ENCODE peak calls at places on chromosomes 5 and 9, in five cellular contexts. One of them, this sample, is unnamed.
A peak's percentile ranks its signal among the peaks of the same experiment; 100 is the strongest.

GRCh38 chr5:121090822-121091221 is 626.7 kb downstream of the PRR16 start:
- DNase-seq in ELF-1: no peak
- DNase-seq in COR-L47: no peak
- DNase-seq in activated T-helper 1 cell treated with Interleukin-2 at 50 U/mL for 16 hours: no peak
- DNase-seq in head of caudate nucleus: no peak
- DNase-seq in this sample: no peak

GRCh38 chr5:122121782-122122465 is 7.4 kb upstream of the ZNF474 start:
- DNase-seq in ELF-1: no peak
- DNase-seq in COR-L47: no peak
- DNase-seq in activated T-helper 1 cell treated with Interleukin-2 at 50 U/mL for 16 hours: no peak
- DNase-seq in head of caudate nucleus: no peak
- DNase-seq in this sample: no peak

GRCh38 chr5:139391570-139392323 is 2.0 kb upstream of the MZB1 start:
- DNase-seq in ELF-1: peak; percentile 42
- DNase-seq in COR-L47: no peak
- DNase-seq in activated T-helper 1 cell treated with Interleukin-2 at 50 U/mL for 16 hours: no peak
- DNase-seq in head of caudate nucleus: no peak
- DNase-seq in this sample: no peak

GRCh38 chr9:108687360-108687981 is 168.3 kb downstream of the ACTL7B start:
- DNase-seq in ELF-1: no peak
- DNase-seq in COR-L47: no peak
- DNase-seq in activated T-helper 1 cell treated with Interleukin-2 at 50 U/mL for 16 hours: no peak
- DNase-seq in head of caudate nucleus: no peak
- DNase-seq in this sample: peak; percentile 5

GRCh38 chr9:95862343-95862742 is 13.1 kb upstream of the ERCC6L2 start:
- DNase-seq in ELF-1: no peak
- DNase-seq in COR-L47: no peak
- DNase-seq in activated T-helper 1 cell treated with Interleukin-2 at 50 U/mL for 16 hours: no peak
- DNase-seq in head of caudate nucleus: no peak
- DNase-seq in this sample: no peak

GRCh38 chr5:68242743-68243142 is 27.2 kb downstream of the PIK3R1 start:
- DNase-seq in ELF-1: no peak
- DNase-seq in COR-L47: no peak
- DNase-seq in activated T-helper 1 cell treated with Interleukin-2 at 50 U/mL for 16 hours: no peak
- DNase-seq in head of caudate nucleus: no peak
- DNase-seq in this sample: no peak

GRCh38 chr5:5524327-5524726 is 101.8 kb downstream of the ICE1 start:
- DNase-seq in ELF-1: no peak
- DNase-seq in COR-L47: no peak
- DNase-seq in activated T-helper 1 cell treated with Interleukin-2 at 50 U/mL for 16 hours: no peak
- DNase-seq in head of caudate nucleus: no peak
- DNase-seq in this sample: no peak

GRCh38 chr5:141747646-141748229 is 65.7 kb upstream of the ARAP3 start:
- DNase-seq in ELF-1: no peak
- DNase-seq in COR-L47: no peak
- DNase-seq in activated T-helper 1 cell treated with Interleukin-2 at 50 U/mL for 16 hours: no peak
- DNase-seq in head of caudate nucleus: no peak
- DNase-seq in this sample: no peak

GRCh38 chr9:80874276-80874675 is 815.1 kb downstream of the TLE1 start:
- DNase-seq in ELF-1: no peak
- DNase-seq in COR-L47: no peak
- DNase-seq in activated T-helper 1 cell treated with Interleukin-2 at 50 U/mL for 16 hours: no peak
- DNase-seq in head of caudate nucleus: no peak
- DNase-seq in this sample: no peak

GRCh38 chr9:110142253-110142652 is 65.7 kb downstream of the C9orf152 start:
- DNase-seq in ELF-1: no peak
- DNase-seq in COR-L47: no peak
- DNase-seq in activated T-helper 1 cell treated with Interleukin-2 at 50 U/mL for 16 hours: no peak
- DNase-seq in head of caudate nucleus: no peak
- DNase-seq in this sample: no peak

GRCh38 chr9:134028575-134029247 is 3.4 kb downstream of the BRD3OS start:
- DNase-seq in ELF-1: no peak
- DNase-seq in COR-L47: no peak
- DNase-seq in activated T-helper 1 cell treated with Interleukin-2 at 50 U/mL for 16 hours: no peak
- DNase-seq in head of caudate nucleus: no peak
- DNase-seq in this sample: no peak

GRCh38 chr9:98187926-98188325 is 4.5 kb downstream of the CORO2A start:
- DNase-seq in ELF-1: no peak
- DNase-seq in COR-L47: no peak
- DNase-seq in activated T-helper 1 cell treated with Interleukin-2 at 50 U/mL for 16 hours: no peak
- DNase-seq in head of caudate nucleus: no peak
- DNase-seq in this sample: no peak

GRCh38 chr5:154583545-154584168 is 105.6 kb upstream of the HAND1 start:
- DNase-seq in ELF-1: peak; percentile 91
- DNase-seq in COR-L47: no peak
- DNase-seq in activated T-helper 1 cell treated with Interleukin-2 at 50 U/mL for 16 hours: no peak
- DNase-seq in head of caudate nucleus: no peak
- DNase-seq in this sample: no peak

GRCh38 chr9:137219757-137220316 is 2.2 kb downstream of the RNF208 start:
- DNase-seq in ELF-1: no peak
- DNase-seq in COR-L47: no peak
- DNase-seq in activated T-helper 1 cell treated with Interleukin-2 at 50 U/mL for 16 hours: no peak
- DNase-seq in head of caudate nucleus: no peak
- DNase-seq in this sample: no peak

GRCh38 chr9:129247285-129248153 is 69.5 kb upstream of the IER5L start:
- DNase-seq in ELF-1: no peak
- DNase-seq in COR-L47: no peak
- DNase-seq in activated T-helper 1 cell treated with Interleukin-2 at 50 U/mL for 16 hours: no peak
- DNase-seq in head of caudate nucleus: no peak
- DNase-seq in this sample: no peak

GRCh38 chr9:122058051-122058450 is 35.1 kb downstream of the TTLL11 start:
- DNase-seq in ELF-1: no peak
- DNase-seq in COR-L47: no peak
- DNase-seq in activated T-helper 1 cell treated with Interleukin-2 at 50 U/mL for 16 hours: no peak
- DNase-seq in head of caudate nucleus: peak; percentile 46
- DNase-seq in this sample: no peak

GRCh38 chr5:122165574-122166021 is 36.3 kb downstream of the ZNF474 start:
- DNase-seq in ELF-1: no peak
- DNase-seq in COR-L47: no peak
- DNase-seq in activated T-helper 1 cell treated with Interleukin-2 at 50 U/mL for 16 hours: no peak
- DNase-seq in head of caudate nucleus: no peak
- DNase-seq in this sample: no peak

GRCh38 chr9:85647571-85647970 is 94.2 kb downstream of the AGTPBP1 start:
- DNase-seq in ELF-1: no peak
- DNase-seq in COR-L47: no peak
- DNase-seq in activated T-helper 1 cell treated with Interleukin-2 at 50 U/mL for 16 hours: no peak
- DNase-seq in head of caudate nucleus: no peak
- DNase-seq in this sample: no peak

GRCh38 chr5:124537136-124537919 is 209.1 kb downstream of the ZNF608 start:
- DNase-seq in ELF-1: no peak
- DNase-seq in COR-L47: no peak
- DNase-seq in activated T-helper 1 cell treated with Interleukin-2 at 50 U/mL for 16 hours: no peak
- DNase-seq in head of caudate nucleus: no peak
- DNase-seq in this sample: no peak

GRCh38 chr9:33734911-33735310 is 60.5 kb upstream of the PRSS3 start:
- DNase-seq in ELF-1: no peak
- DNase-seq in COR-L47: no peak
- DNase-seq in activated T-helper 1 cell treated with Interleukin-2 at 50 U/mL for 16 hours: no peak
- DNase-seq in head of caudate nucleus: no peak
- DNase-seq in this sample: no peak

GRCh38 chr5:67575087-67575486 is 378.5 kb upstream of the CD180 start:
- DNase-seq in ELF-1: no peak
- DNase-seq in COR-L47: no peak
- DNase-seq in activated T-helper 1 cell treated with Interleukin-2 at 50 U/mL for 16 hours: no peak
- DNase-seq in head of caudate nucleus: no peak
- DNase-seq in this sample: no peak

GRCh38 chr9:69386651-69387050 is 61.6 kb downstream of the ENTREP1 start:
- DNase-seq in ELF-1: no peak
- DNase-seq in COR-L47: no peak
- DNase-seq in activated T-helper 1 cell treated with Interleukin-2 at 50 U/mL for 16 hours: no peak
- DNase-seq in head of caudate nucleus: no peak
- DNase-seq in this sample: no peak

GRCh38 chr9:105510024-105510423 is 47.9 kb upstream of the FKTN start:
- DNase-seq in ELF-1: no peak
- DNase-seq in COR-L47: no peak
- DNase-seq in activated T-helper 1 cell treated with Interleukin-2 at 50 U/mL for 16 hours: no peak
- DNase-seq in head of caudate nucleus: no peak
- DNase-seq in this sample: no peak

GRCh38 chr5:79201206-79201605 is 34.7 kb upstream of the JMY start:
- DNase-seq in ELF-1: no peak
- DNase-seq in COR-L47: no peak
- DNase-seq in activated T-helper 1 cell treated with Interleukin-2 at 50 U/mL for 16 hours: no peak
- DNase-seq in head of caudate nucleus: no peak
- DNase-seq in this sample: no peak

GRCh38 chr5:159316519-159317383 is 13.5 kb downstream of the IL12B start:
- DNase-seq in ELF-1: peak; percentile 52
- DNase-seq in COR-L47: peak; percentile 26
- DNase-seq in activated T-helper 1 cell treated with Interleukin-2 at 50 U/mL for 16 hours: no peak
- DNase-seq in head of caudate nucleus: no peak
- DNase-seq in this sample: peak; percentile 7

GRCh38 chr5:58475404-58475803 is 15.5 kb upstream of the PLK2 start:
- DNase-seq in ELF-1: no peak
- DNase-seq in COR-L47: no peak
- DNase-seq in activated T-helper 1 cell treated with Interleukin-2 at 50 U/mL for 16 hours: no peak
- DNase-seq in head of caudate nucleus: no peak
- DNase-seq in this sample: no peak

GRCh38 chr5:78009937-78010527 is 233.9 kb upstream of the TBCA start:
- DNase-seq in ELF-1: no peak
- DNase-seq in COR-L47: no peak
- DNase-seq in activated T-helper 1 cell treated with Interleukin-2 at 50 U/mL for 16 hours: no peak
- DNase-seq in head of caudate nucleus: no peak
- DNase-seq in this sample: no peak

GRCh38 chr5:124576848-124577409 is 169.5 kb downstream of the ZNF608 start:
- DNase-seq in ELF-1: no peak
- DNase-seq in COR-L47: no peak
- DNase-seq in activated T-helper 1 cell treated with Interleukin-2 at 50 U/mL for 16 hours: no peak
- DNase-seq in head of caudate nucleus: no peak
- DNase-seq in this sample: no peak

GRCh38 chr5:151896041-151896691 is 28.5 kb downstream of the GLRA1 start:
- DNase-seq in ELF-1: peak; percentile 46
- DNase-seq in COR-L47: no peak
- DNase-seq in activated T-helper 1 cell treated with Interleukin-2 at 50 U/mL for 16 hours: no peak
- DNase-seq in head of caudate nucleus: no peak
- DNase-seq in this sample: peak; percentile 68

GRCh38 chr5:148395031-148395430 is 11.3 kb downstream of the FBXO38 start:
- DNase-seq in ELF-1: no peak
- DNase-seq in COR-L47: no peak
- DNase-seq in activated T-helper 1 cell treated with Interleukin-2 at 50 U/mL for 16 hours: no peak
- DNase-seq in head of caudate nucleus: no peak
- DNase-seq in this sample: no peak

GRCh38 chr5:21142791-21143190 is 1154.8 kb upstream of the CDH18 start:
- DNase-seq in ELF-1: no peak
- DNase-seq in COR-L47: no peak
- DNase-seq in activated T-helper 1 cell treated with Interleukin-2 at 50 U/mL for 16 hours: no peak
- DNase-seq in head of caudate nucleus: no peak
- DNase-seq in this sample: no peak

GRCh38 chr9:124453586-124454191 is 3.4 kb downstream of the ADGRD2 start:
- DNase-seq in ELF-1: peak; percentile 30
- DNase-seq in COR-L47: no peak
- DNase-seq in activated T-helper 1 cell treated with Interleukin-2 at 50 U/mL for 16 hours: no peak
- DNase-seq in head of caudate nucleus: no peak
- DNase-seq in this sample: no peak

GRCh38 chr5:39424751-39425524 is at the start of gene DAB2:
- DNase-seq in ELF-1: peak; percentile 93
- DNase-seq in COR-L47: no peak
- DNase-seq in activated T-helper 1 cell treated with Interleukin-2 at 50 U/mL for 16 hours: peak; percentile 2
- DNase-seq in head of caudate nucleus: peak; percentile 71
- DNase-seq in this sample: no peak

GRCh38 chr5:1011741-1012315 is 3.2 kb downstream of the NKD2 start:
- DNase-seq in ELF-1: no peak
- DNase-seq in COR-L47: no peak
- DNase-seq in activated T-helper 1 cell treated with Interleukin-2 at 50 U/mL for 16 hours: no peak
- DNase-seq in head of caudate nucleus: no peak
- DNase-seq in this sample: peak; percentile 57

GRCh38 chr5:143741418-143741817 is 70.5 kb upstream of the HMHB1 start:
- DNase-seq in ELF-1: no peak
- DNase-seq in COR-L47: no peak
- DNase-seq in activated T-helper 1 cell treated with Interleukin-2 at 50 U/mL for 16 hours: no peak
- DNase-seq in head of caudate nucleus: no peak
- DNase-seq in this sample: no peak

This sample was measured in NCI-H1694 treated with DMSO at 0.1 percent for 48 hours.